ENCODE peak calls at places on chromosomes 12 and 14, in four cellular contexts. One of them, this sample, is unnamed.

GRCh38 chr12:49212572-49212971 is 23.7 kb upstream of the TUBA1A start:
- DNase-seq in SK-N-SH: no peak
- DNase-seq in K562: no peak
- DNase-seq in HepG2: no peak
- DNase-seq in this sample: no peak

GRCh38 chr12:64237382-64237781 is 15.3 kb upstream of the KICS2 start:
- DNase-seq in SK-N-SH: no peak
- DNase-seq in K562: no peak
- DNase-seq in HepG2: peak; percentile 19
- DNase-seq in this sample: no peak

GRCh38 chr12:2083008-2083407 is 30.2 kb downstream of the CACNA1C start:
- DNase-seq in SK-N-SH: no peak
- DNase-seq in K562: no peak
- DNase-seq in HepG2: no peak
- DNase-seq in this sample: no peak

GRCh38 chr12:4380332-4380731 is 820 bp upstream of the FGF23 start:
- DNase-seq in SK-N-SH: no peak
- DNase-seq in K562: no peak
- DNase-seq in HepG2: no peak
- DNase-seq in this sample: no peak

GRCh38 chr14:105187935-105188524 is 6.9 kb upstream of the NUDT14 start:
- DNase-seq in SK-N-SH: no peak
- DNase-seq in K562: no peak
- DNase-seq in HepG2: no peak
- DNase-seq in this sample: peak; percentile 52

GRCh38 chr14:85464135-85464534 is 65.8 kb upstream of the FLRT2 start:
- DNase-seq in SK-N-SH: no peak
- DNase-seq in K562: no peak
- DNase-seq in HepG2: no peak
- DNase-seq in this sample: no peak

GRCh38 chr12:42884116-42884515 is 294.6 kb upstream of the PRICKLE1 start:
- DNase-seq in SK-N-SH: no peak
- DNase-seq in K562: no peak
- DNase-seq in HepG2: no peak
- DNase-seq in this sample: no peak

GRCh38 chr12:130044991-130045621 is 117.2 kb upstream of the FZD10 start:
- DNase-seq in SK-N-SH: no peak
- DNase-seq in K562: no peak
- DNase-seq in HepG2: peak; percentile 75
- DNase-seq in this sample: peak; percentile 21

GRCh38 chr12:73421832-73422231 is 1115.8 kb upstream of the ATXN7L3B start:
- DNase-seq in SK-N-SH: no peak
- DNase-seq in K562: no peak
- DNase-seq in HepG2: no peak
- DNase-seq in this sample: no peak

GRCh38 chr14:35808076-35808657 is 928 bp downstream of the RALGAPA1 start:
- DNase-seq in SK-N-SH: no peak
- DNase-seq in K562: peak; percentile 9
- DNase-seq in HepG2: no peak
- DNase-seq in this sample: peak; percentile 32

GRCh38 chr12:32586390-32586789 is 92.7 kb upstream of the DNM1L start:
- DNase-seq in SK-N-SH: no peak
- DNase-seq in K562: no peak
- DNase-seq in HepG2: no peak
- DNase-seq in this sample: no peak

GRCh38 chr12:80778005-80778541 is 61.4 kb downstream of the MYF5 start:
- DNase-seq in SK-N-SH: peak; percentile 10
- DNase-seq in K562: no peak
- DNase-seq in HepG2: peak; percentile 96
- DNase-seq in this sample: no peak

GRCh38 chr14:70416717-70417349 is at the start of gene SYNJ2BP:
- DNase-seq in SK-N-SH: peak; percentile 80
- DNase-seq in K562: peak; percentile 18
- DNase-seq in HepG2: peak; percentile 76
- DNase-seq in this sample: peak; percentile 75

GRCh38 chr12:118189761-118190181 is 53.8 kb downstream of the PEBP1 start:
- DNase-seq in SK-N-SH: peak; percentile 53
- DNase-seq in K562: no peak
- DNase-seq in HepG2: no peak
- DNase-seq in this sample: peak; percentile 48

GRCh38 chr12:93137656-93138612 is 208.8 kb upstream of the EEA1 start:
- DNase-seq in SK-N-SH: no peak
- DNase-seq in K562: peak; percentile 37
- DNase-seq in HepG2: no peak
- DNase-seq in this sample: no peak

GRCh38 chr12:27550653-27550975 is 26.6 kb downstream of the PPFIBP1 start:
- DNase-seq in SK-N-SH: no peak
- DNase-seq in K562: no peak
- DNase-seq in HepG2: no peak
- DNase-seq in this sample: no peak

GRCh38 chr14:44170554-44170953 is 336.5 kb downstream of the FSCB start:
- DNase-seq in SK-N-SH: no peak
- DNase-seq in K562: no peak
- DNase-seq in HepG2: no peak
- DNase-seq in this sample: no peak

GRCh38 chr12:132197581-132198281 is 53.5 kb downstream of the NOC4L start:
- DNase-seq in SK-N-SH: no peak
- DNase-seq in K562: no peak
- DNase-seq in HepG2: no peak
- DNase-seq in this sample: no peak

GRCh38 chr14:35410858-35411257 is 6.3 kb upstream of the NFKBIA start:
- DNase-seq in SK-N-SH: no peak
- DNase-seq in K562: no peak
- DNase-seq in HepG2: no peak
- DNase-seq in this sample: no peak

GRCh38 chr12:66092559-66093269 is 37.8 kb downstream of the LLPH start:
- DNase-seq in SK-N-SH: no peak
- DNase-seq in K562: no peak
- DNase-seq in HepG2: no peak
- DNase-seq in this sample: no peak

GRCh38 chr12:2719405-2719804 is 75.4 kb upstream of the FKBP4 start:
- DNase-seq in SK-N-SH: no peak
- DNase-seq in K562: no peak
- DNase-seq in HepG2: no peak
- DNase-seq in this sample: no peak

GRCh38 chr12:2768224-2768961 is 26.4 kb upstream of the FKBP4 start:
- DNase-seq in SK-N-SH: no peak
- DNase-seq in K562: no peak
- DNase-seq in HepG2: no peak
- DNase-seq in this sample: no peak

GRCh38 chr12:130444986-130445385 is 107.3 kb downstream of the PIWIL1 start:
- DNase-seq in SK-N-SH: no peak
- DNase-seq in K562: no peak
- DNase-seq in HepG2: no peak
- DNase-seq in this sample: no peak

GRCh38 chr12:12735301-12735700 is 18.1 kb downstream of the CDKN1B start:
- DNase-seq in SK-N-SH: no peak
- DNase-seq in K562: no peak
- DNase-seq in HepG2: no peak
- DNase-seq in this sample: no peak

GRCh38 chr12:21618566-21618965 is 13.9 kb upstream of the GYS2 start:
- DNase-seq in SK-N-SH: no peak
- DNase-seq in K562: no peak
- DNase-seq in HepG2: no peak
- DNase-seq in this sample: no peak

GRCh38 chr12:89087876-89088275 is 264.4 kb downstream of the DUSP6 start:
- DNase-seq in SK-N-SH: no peak
- DNase-seq in K562: no peak
- DNase-seq in HepG2: no peak
- DNase-seq in this sample: no peak

GRCh38 chr14:94355191-94355794 is 32.2 kb upstream of the SERPINA6 start:
- DNase-seq in SK-N-SH: no peak
- DNase-seq in K562: no peak
- DNase-seq in HepG2: peak; percentile 85
- DNase-seq in this sample: peak; percentile 69

GRCh38 chr12:48977290-48978281 is 536 bp upstream of the WNT1 start:
- DNase-seq in SK-N-SH: peak; percentile 91
- DNase-seq in K562: peak; percentile 83
- DNase-seq in HepG2: peak; percentile 59
- DNase-seq in this sample: peak; percentile 75

GRCh38 chr14:79056879-79057278 is 886.7 kb downstream of the NRXN3 start:
- DNase-seq in SK-N-SH: no peak
- DNase-seq in K562: no peak
- DNase-seq in HepG2: no peak
- DNase-seq in this sample: no peak

GRCh38 chr12:118714051-118714460 is 267.3 kb upstream of the SRRM4 start:
- DNase-seq in SK-N-SH: peak; percentile 66
- DNase-seq in K562: peak; percentile 50
- DNase-seq in HepG2: peak; percentile 53
- DNase-seq in this sample: peak; percentile 74

GRCh38 chr14:95394297-95394891 is 74.7 kb upstream of the CLMN start:
- DNase-seq in SK-N-SH: no peak
- DNase-seq in K562: no peak
- DNase-seq in HepG2: no peak
- DNase-seq in this sample: no peak

GRCh38 chr12:6230321-6231110 is 30.3 kb downstream of the CD9 start:
- DNase-seq in SK-N-SH: no peak
- DNase-seq in K562: no peak
- DNase-seq in HepG2: peak; percentile 92
- DNase-seq in this sample: no peak

GRCh38 chr12:124902916-124903315 is 11.5 kb downstream of the UBC start:
- DNase-seq in SK-N-SH: no peak
- DNase-seq in K562: no peak
- DNase-seq in HepG2: no peak
- DNase-seq in this sample: no peak

GRCh38 chr12:124901003-124901402 is 13.4 kb downstream of the UBC start:
- DNase-seq in SK-N-SH: no peak
- DNase-seq in K562: no peak
- DNase-seq in HepG2: no peak
- DNase-seq in this sample: no peak

GRCh38 chr12:124906606-124907261 is 7.7 kb downstream of the UBC start:
- DNase-seq in SK-N-SH: peak; percentile 80
- DNase-seq in K562: peak; percentile 79
- DNase-seq in HepG2: peak; percentile 93
- DNase-seq in this sample: peak; percentile 92

GRCh38 chr12:124909831-124910560 is 4.5 kb downstream of the UBC start:
- DNase-seq in SK-N-SH: no peak
- DNase-seq in K562: no peak
- DNase-seq in HepG2: no peak
- DNase-seq in this sample: no peak

GRCh38 chr12:124904306-124905098 is 9.9 kb downstream of the UBC start:
- DNase-seq in SK-N-SH: peak; percentile 48
- DNase-seq in K562: peak; percentile 91
- DNase-seq in HepG2: peak; percentile 72
- DNase-seq in this sample: no peak
- TF ChIP-seq FOXJ3 in SK-N-SH: no peak
- TF ChIP-seq FOXJ3 in K562: no peak
- TF ChIP-seq FOXJ3 in HepG2: peak; percentile 49
- TF ChIP-seq FOXJ3 in this sample: no peak

DNA sequence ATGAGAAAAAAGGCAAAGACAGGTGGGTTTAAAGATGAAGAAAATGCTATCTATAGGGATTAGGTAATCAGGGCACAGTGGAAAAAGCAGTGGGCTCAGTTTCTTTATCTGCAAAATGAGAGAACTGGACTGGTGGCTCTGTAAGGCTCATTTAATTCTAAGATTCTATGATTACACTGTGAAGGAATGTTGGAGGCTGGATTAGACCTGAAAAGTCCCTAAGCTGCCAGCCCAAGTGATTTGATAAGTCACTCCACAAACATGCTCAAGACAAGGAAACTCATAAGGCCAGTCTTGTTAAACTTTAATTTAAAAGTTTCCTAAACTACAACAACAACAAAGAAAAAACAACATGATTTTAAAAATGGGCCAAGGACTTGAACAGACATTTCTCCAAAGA is 75.1 kb downstream of the DCAF5 start:
- DNase-seq in SK-N-SH: no peak
- DNase-seq in K562: no peak
- DNase-seq in HepG2: no peak
- DNase-seq in this sample: no peak
- TF ChIP-seq FOXJ3 in SK-N-SH: no peak
- TF ChIP-seq FOXJ3 in K562: no peak
- TF ChIP-seq FOXJ3 in HepG2: no peak
- TF ChIP-seq FOXJ3 in this sample: no peak

DNA sequence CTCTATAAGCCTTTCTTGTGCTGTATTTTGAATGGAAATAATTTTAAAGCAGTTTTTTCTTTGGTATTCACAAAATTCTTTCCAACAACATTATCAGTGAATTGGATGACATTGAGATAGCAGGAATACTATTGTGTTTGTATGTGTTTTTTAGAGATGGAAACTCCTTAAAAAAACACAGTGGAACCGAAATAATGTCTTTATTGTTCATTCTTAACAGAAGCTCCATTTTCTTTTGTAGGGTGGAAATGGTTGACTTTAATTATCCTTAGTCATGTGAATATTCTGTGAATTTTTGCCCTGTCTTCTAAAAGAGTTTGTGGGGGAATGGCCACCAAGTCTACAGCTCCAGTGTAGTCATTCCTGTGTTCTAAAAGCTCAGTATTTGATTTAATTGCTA is 45.9 kb downstream of the NPAS3 start:
- DNase-seq in SK-N-SH: no peak
- DNase-seq in K562: no peak
- DNase-seq in HepG2: no peak
- DNase-seq in this sample: no peak
- TF ChIP-seq FOXJ3 in SK-N-SH: no peak
- TF ChIP-seq FOXJ3 in K562: no peak
- TF ChIP-seq FOXJ3 in HepG2: no peak
- TF ChIP-seq FOXJ3 in this sample: no peak

GRCh38 chr12:10102322-10102721 is 3.5 kb upstream of the CLEC1A start:
- DNase-seq in SK-N-SH: no peak
- DNase-seq in K562: no peak
- DNase-seq in HepG2: no peak
- DNase-seq in this sample: no peak

GRCh38 chr12:10098762-10099161 is at the start of gene CLEC1A:
- DNase-seq in SK-N-SH: no peak
- DNase-seq in K562: no peak
- DNase-seq in HepG2: no peak
- DNase-seq in this sample: peak; percentile 50

GRCh38 chr12:10101042-10101579 is 2.3 kb upstream of the CLEC1A start:
- DNase-seq in SK-N-SH: peak; percentile 14
- DNase-seq in K562: no peak
- DNase-seq in HepG2: no peak
- DNase-seq in this sample: no peak

GRCh38 chr12:10097521-10097920 is 1.3 kb downstream of the CLEC1A start:
- DNase-seq in SK-N-SH: no peak
- DNase-seq in K562: no peak
- DNase-seq in HepG2: no peak
- DNase-seq in this sample: no peak

DNA sequence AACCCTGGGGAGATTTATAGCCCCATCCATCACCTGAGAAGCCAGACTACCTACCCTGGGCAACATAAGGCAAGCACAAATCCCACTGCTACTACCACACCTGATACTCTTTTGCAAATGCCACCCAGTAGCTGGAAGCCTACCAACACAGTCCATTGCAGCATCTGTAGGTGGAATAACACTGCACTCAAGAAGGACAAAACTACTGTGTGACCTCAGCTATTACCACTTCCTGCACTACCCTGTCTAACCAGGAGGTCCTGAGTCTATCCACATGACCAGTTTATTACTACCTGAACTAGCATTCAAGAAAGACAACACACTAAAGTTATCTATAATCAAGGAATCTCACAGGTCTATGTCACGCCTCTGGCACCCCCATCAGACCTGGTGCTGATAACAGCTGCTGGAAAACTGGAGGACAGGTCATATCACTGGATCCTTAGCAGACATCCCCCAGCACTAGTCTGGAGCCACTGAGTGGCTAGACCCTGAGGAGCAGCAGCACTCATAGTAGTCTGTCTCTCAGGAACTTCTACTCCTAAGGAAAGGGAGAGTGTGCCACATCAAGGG is 2.9 kb upstream of the CLEC1A start:
- DNase-seq in SK-N-SH: no peak
- DNase-seq in K562: no peak
- DNase-seq in HepG2: no peak
- DNase-seq in this sample: no peak
- TF ChIP-seq FOXJ3 in SK-N-SH: no peak
- TF ChIP-seq FOXJ3 in K562: no peak
- TF ChIP-seq FOXJ3 in HepG2: no peak
- TF ChIP-seq FOXJ3 in this sample: no peak